ENCODE peak calls at places on chromosome 14, in nine cellular contexts. T, X, N, F, J, S, M, W and Q are unnamed samples.

GRCh38 chr14:96626916-96627315 is 124.7 kb downstream of the PAPOLA start:
- DNase-seq in T (no peak), X (no peak), N (no peak), F (no peak), J (no peak), S (no peak), M (no peak), W (peak; percentile 4), Q (no peak)

GRCh38 chr14:64963611-64964010 is 8.5 kb downstream of the RAB15 start:
- DNase-seq in T (no peak), X (no peak), N (no peak), F (no peak), J (no peak), S (no peak), M (no peak), W (no peak), Q (peak; percentile 24)

GRCh38 chr14:31025335-31026075 is at the start of gene AP4S1:
- DNase-seq in T (peak; percentile 59), X (peak; percentile 61), N (peak; percentile 57), F (peak; percentile 69), J (no peak), S (peak; percentile 70), M (peak; percentile 62), W (peak; percentile 52), Q (peak; percentile 45)

GRCh38 chr14:71319646-71320045 is 412.4 kb downstream of the PCNX1 start:
- DNase-seq in T (no peak), X (peak; percentile 23), N (no peak), F (no peak), J (no peak), S (no peak), M (no peak), W (peak; percentile 15), Q (no peak)

GRCh38 chr14:103625361-103626095 is 3.5 kb upstream of the KLC1 start:
- DNase-seq in T (no peak), X (no peak), N (peak; percentile 35), F (no peak), J (no peak), S (no peak), M (peak; percentile 66), W (no peak), Q (peak; percentile 53)

GRCh38 chr14:24067133-24068082 is 4.0 kb upstream of the CPNE6 start:
- DNase-seq in T (no peak), X (no peak), N (no peak), F (no peak), J (no peak), S (no peak), M (no peak), W (no peak), Q (no peak)

GRCh38 chr14:68376067-68376810 is 416.6 kb downstream of the ZFP36L1 start:
- DNase-seq in T (no peak), X (no peak), N (no peak), F (no peak), J (peak; percentile 68), S (no peak), M (no peak), W (no peak), Q (no peak)

GRCh38 chr14:67957925-67958324 is 138.3 kb downstream of the RAD51B start:
- DNase-seq in T (no peak), X (no peak), N (no peak), F (no peak), J (no peak), S (no peak), M (no peak), W (no peak), Q (no peak)

GRCh38 chr14:74574092-74574438 is 38.0 kb downstream of the LTBP2 start:
- DNase-seq in T (no peak), X (no peak), N (peak; percentile 46), F (no peak), J (peak; percentile 81), S (no peak), M (no peak), W (no peak), Q (peak; percentile 51)

GRCh38 chr14:74572829-74573360 is 39.1 kb downstream of the LTBP2 start:
- DNase-seq in T (no peak), X (no peak), N (no peak), F (peak; percentile 83), J (peak; percentile 68), S (no peak), M (no peak), W (no peak), Q (no peak)

GRCh38 chr14:74571901-74572828 is 39.9 kb downstream of the LTBP2 start:
- DNase-seq in T (no peak), X (no peak), N (no peak), F (peak; percentile 97), J (peak; percentile 100), S (no peak), M (no peak), W (peak; percentile 55), Q (no peak)

GRCh38 chr14:74574706-74575105 is 37.3 kb downstream of the LTBP2 start:
- DNase-seq in T (no peak), X (no peak), N (no peak), F (peak; percentile 30), J (no peak), S (no peak), M (no peak), W (no peak), Q (no peak)

DNA sequence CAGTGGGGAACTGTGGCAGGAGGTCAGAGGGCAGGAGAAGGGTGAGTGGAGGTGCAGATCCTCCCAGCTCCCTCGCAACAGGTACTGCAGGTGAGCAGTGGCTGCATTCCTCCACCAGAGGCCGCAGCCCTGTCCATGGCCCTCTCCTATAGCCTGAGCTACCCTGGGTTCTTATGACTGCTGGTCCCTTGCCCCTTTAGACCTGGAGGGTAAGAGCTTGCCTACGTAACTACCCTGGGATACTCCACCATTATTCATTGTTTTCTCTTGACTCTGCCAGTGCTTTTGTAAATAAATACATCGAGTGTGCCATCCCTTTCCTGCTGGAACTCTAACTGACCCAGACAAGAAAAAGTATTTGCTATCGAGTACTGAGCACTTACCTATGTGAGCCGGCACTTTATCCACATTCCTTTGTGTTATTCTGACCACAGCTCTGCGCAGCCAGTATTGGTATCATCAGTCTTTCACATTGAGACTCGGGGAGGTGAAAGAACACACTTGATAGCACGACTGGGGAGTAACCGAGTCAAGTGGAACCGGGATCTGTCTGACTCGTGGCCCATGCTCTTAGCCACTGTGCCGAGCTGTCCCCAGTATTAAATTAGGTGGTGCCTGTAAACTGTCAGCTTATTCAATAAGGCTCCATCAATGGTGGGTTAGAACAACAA is 38.5 kb downstream of the LTBP2 start:
- DNase-seq in T (no peak), X (no peak), N (no peak), F (no peak), J (peak; percentile 79), S (no peak), M (no peak), W (no peak), Q (no peak)
- H3K4me1 ChIP-seq in T (peaks cover 66% of the 10 kb centered on the region), X (peaks cover 22% of the 10 kb centered on the region), N (peaks cover 20% of the 10 kb centered on the region), F (peaks cover 75% of the 10 kb centered on the region), J (peaks cover 58% of the 10 kb centered on the region), S (peaks cover 35% of the 10 kb centered on the region), M (peaks cover 39% of the 10 kb centered on the region), W (peaks cover 3% of the 10 kb centered on the region), Q (peaks cover 39% of the 10 kb centered on the region)

GRCh38 chr14:101322223-101322622 is 239.1 kb upstream of the DIO3 start:
- DNase-seq in T (no peak), X (no peak), N (no peak), F (no peak), J (no peak), S (no peak), M (no peak), W (no peak), Q (no peak)

GRCh38 chr14:101318271-101318670 is 243.0 kb upstream of the DIO3 start:
- DNase-seq in T (no peak), X (no peak), N (no peak), F (no peak), J (no peak), S (no peak), M (no peak), W (no peak), Q (no peak)

GRCh38 chr14:101315802-101316296 is 245.4 kb upstream of the DIO3 start:
- DNase-seq in T (no peak), X (no peak), N (no peak), F (no peak), J (no peak), S (no peak), M (no peak), W (no peak), Q (no peak)

GRCh38 chr14:101323111-101323510 is 238.2 kb upstream of the DIO3 start:
- DNase-seq in T (no peak), X (no peak), N (no peak), F (no peak), J (no peak), S (no peak), M (no peak), W (no peak), Q (no peak)

DNA sequence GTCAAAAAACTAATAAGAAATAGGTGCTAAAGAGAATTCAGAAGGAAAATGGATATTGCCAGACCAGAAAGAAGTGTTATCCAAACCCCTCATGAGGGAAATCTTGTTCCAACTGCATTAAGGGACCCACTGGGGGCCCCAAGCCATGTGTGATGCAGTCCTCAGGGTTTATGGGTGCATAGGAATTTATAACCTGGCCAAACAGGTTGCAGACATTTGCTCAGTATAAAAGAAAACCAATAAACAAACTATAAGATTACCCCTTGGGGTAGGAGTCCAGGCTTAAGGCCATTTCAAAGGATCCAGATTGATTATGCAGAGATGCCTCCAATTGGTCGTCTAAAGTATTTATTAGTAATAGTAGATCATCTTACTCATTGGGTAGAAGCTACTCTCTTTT is 240.9 kb upstream of the DIO3 start:
- DNase-seq in T (no peak), X (no peak), N (no peak), F (no peak), J (no peak), S (no peak), M (no peak), W (no peak), Q (no peak)
- H3K9me3 ChIP-seq in T (peaks cover 3% of the 10 kb centered on the region), X (no peaks in the 10 kb centered on the region), N (peaks cover 5% of the 10 kb centered on the region), F (peaks cover 50% of the 10 kb centered on the region), J (peaks cover 20% of the 10 kb centered on the region), S (no peaks in the 10 kb centered on the region), M (no peaks in the 10 kb centered on the region), W (no peaks in the 10 kb centered on the region), Q (peaks cover 4% of the 10 kb centered on the region)

GRCh38 chr14:77044776-77045569 is 16.5 kb upstream of the IRF2BPL start:
- DNase-seq in T (peak; percentile 83), X (no peak), N (no peak), F (peak; percentile 76), J (no peak), S (peak; percentile 64), M (no peak), W (peak; percentile 79), Q (no peak)

GRCh38 chr14:77041837-77042557 is 13.5 kb upstream of the IRF2BPL start:
- DNase-seq in T (peak; percentile 84), X (peak; percentile 65), N (no peak), F (peak; percentile 86), J (peak; percentile 98), S (peak; percentile 65), M (no peak), W (peak; percentile 72), Q (no peak)

GRCh38 chr14:77043177-77043983 is 14.9 kb upstream of the IRF2BPL start:
- DNase-seq in T (no peak), X (no peak), N (no peak), F (peak; percentile 81), J (peak; percentile 93), S (peak; percentile 60), M (peak; percentile 85), W (peak; percentile 64), Q (peak; percentile 76)

GRCh38 chr14:77045570-77045890 is 17.0 kb upstream of the IRF2BPL start:
- DNase-seq in T (no peak), X (no peak), N (no peak), F (peak; percentile 38), J (no peak), S (no peak), M (no peak), W (no peak), Q (no peak)

GRCh38 chr14:77043984-77044485 is 15.5 kb upstream of the IRF2BPL start:
- DNase-seq in T (no peak), X (no peak), N (no peak), F (peak; percentile 46), J (no peak), S (no peak), M (no peak), W (no peak), Q (no peak)
- H3K4me1 ChIP-seq in T (peaks cover 77% of the 10 kb centered on the region), X (peaks cover 69% of the 10 kb centered on the region), N (peaks cover 53% of the 10 kb centered on the region), F (peaks cover 67% of the 10 kb centered on the region), J (peaks cover 65% of the 10 kb centered on the region), S (peaks cover 32% of the 10 kb centered on the region), M (peaks cover 75% of the 10 kb centered on the region), W (peaks cover 44% of the 10 kb centered on the region), Q (peaks cover 69% of the 10 kb centered on the region)

DNA sequence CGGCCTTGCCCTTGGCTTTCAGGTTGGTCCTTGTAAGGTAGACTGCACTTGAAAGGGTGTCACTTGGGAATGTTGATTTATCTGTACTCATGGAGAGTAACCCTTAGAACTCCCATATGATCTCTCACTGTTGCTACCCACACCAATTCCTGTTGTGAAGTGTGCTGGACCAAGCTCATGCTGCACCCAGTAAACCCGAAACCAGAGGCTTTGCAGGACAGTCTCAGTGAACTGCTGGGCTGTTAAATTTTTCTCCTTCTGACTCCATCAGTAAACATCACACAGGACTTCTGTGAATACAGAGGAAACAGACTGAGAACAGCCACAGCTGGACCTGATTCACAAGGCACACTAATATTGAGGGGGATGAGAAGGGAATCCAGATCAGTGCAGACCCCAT is 783.0 kb downstream of the TMEM121 start:
- DNase-seq in T (no peak), X (no peak), N (no peak), F (no peak), J (no peak), S (no peak), M (no peak), W (no peak), Q (no peak)
- H3K9me3 ChIP-seq in T (no peaks in the 10 kb centered on the region), X (no peaks in the 10 kb centered on the region), N (no peaks in the 10 kb centered on the region), F (no peaks in the 10 kb centered on the region), J (peaks cover 5% of the 10 kb centered on the region), S (no peaks in the 10 kb centered on the region), M (no peaks in the 10 kb centered on the region), W (no peaks in the 10 kb centered on the region), Q (no peaks in the 10 kb centered on the region)